ENCODE peak calls at places on chromosomes 11 and 22, in eight cellular contexts. C is NCI-H1105 treated with DMSO at 0.1 percent for 48 hours; B is stimulated activated CD4-positive, alpha-beta T cell treated with anti-CD3 and anti-CD28 coated beads, Interleukin-4, amount 100 ng/mL, for 24 hours; O is Peyer's patch; G is MG63; I is IMR-90; Q is NCI-H510A treated with DMSO at 0.1 percent for 48 hours; S is stromal cell of bone marrow. E is an unnamed sample.
A peak's percentile ranks its signal among the peaks of the same experiment; 100 is the strongest.

GRCh38 chr11:116126540-116126939 is 622.3 kb upstream of the CADM1 start:
- DNase-seq in C (no peak), B (no peak), O (no peak), G (no peak), I (no peak), Q (no peak), S (no peak), E (no peak)

GRCh38 chr11:125593113-125593761 is 585 bp downstream of the STT3A start:
- DNase-seq in C (peak; percentile 57), B (no peak), O (no peak), G (peak; percentile 42), I (peak; percentile 46), Q (peak; percentile 28), S (no peak), E (no peak)

GRCh38 chr11:115411114-115411513 is 93.1 kb downstream of the CADM1 start:
- DNase-seq in C (no peak), B (no peak), O (no peak), G (no peak), I (no peak), Q (no peak), S (no peak), E (no peak)

GRCh38 chr22:36017661-36018091 is 10.9 kb downstream of the RBFOX2 start:
- DNase-seq in C (peak; percentile 71), B (no peak), O (no peak), G (no peak), I (no peak), Q (peak; percentile 51), S (no peak), E (no peak)

GRCh38 chr11:31987118-31988005 is 103.5 kb upstream of the RCN1 start:
- DNase-seq in C (no peak), B (no peak), O (no peak), G (no peak), I (no peak), Q (no peak), S (no peak), E (no peak)

GRCh38 chr22:19644314-19645223 is 69.7 kb upstream of the SEPTIN5 start:
- DNase-seq in C (no peak), B (no peak), O (no peak), G (no peak), I (no peak), Q (no peak), S (no peak), E (no peak)

GRCh38 chr11:8267831-8268529 is 4.3 kb upstream of the LMO1 start:
- DNase-seq in C (peak; percentile 44), B (peak; percentile 8), O (peak; percentile 53), G (peak; percentile 22), I (no peak), Q (peak; percentile 16), S (no peak), E (peak; percentile 41)

GRCh38 chr11:4025248-4025956 is 69.2 kb upstream of the RRM1 start:
- DNase-seq in C (peak; percentile 60), B (no peak), O (no peak), G (no peak), I (peak; percentile 25), Q (no peak), S (peak; percentile 46), E (no peak)

GRCh38 chr11:128527046-128527445 is 60.3 kb downstream of the ETS1 start:
- DNase-seq in C (no peak), B (no peak), O (no peak), G (no peak), I (no peak), Q (no peak), S (no peak), E (no peak)

GRCh38 chr11:69125861-69126260 is 29.9 kb upstream of the SMIM38 start:
- DNase-seq in C (no peak), B (no peak), O (peak; percentile 19), G (no peak), I (no peak), Q (no peak), S (no peak), E (no peak)

GRCh38 chr11:82523141-82523540 is 210.5 kb downstream of the FAM181B start:
- DNase-seq in C (peak; percentile 21), B (no peak), O (no peak), G (no peak), I (no peak), Q (no peak), S (no peak), E (no peak)

GRCh38 chr22:45638834-45639746 is 32.5 kb upstream of the ATXN10 start:
- DNase-seq in C (no peak), B (no peak), O (peak; percentile 60), G (peak; percentile 83), I (no peak), Q (peak; percentile 68), S (peak; percentile 31), E (peak; percentile 65)

GRCh38 chr11:79094601-79095000 is 346.2 kb downstream of the TENM4 start:
- DNase-seq in C (no peak), B (no peak), O (no peak), G (no peak), I (no peak), Q (no peak), S (no peak), E (no peak)

GRCh38 chr11:126949066-126949945 is 51.3 kb downstream of the KIRREL3 start:
- DNase-seq in C (no peak), B (no peak), O (no peak), G (peak; percentile 23), I (peak; percentile 93), Q (no peak), S (peak; percentile 35), E (no peak)

GRCh38 chr11:6433998-6434650 is 6.7 kb downstream of the HPX start:
- DNase-seq in C (no peak), B (no peak), O (no peak), G (no peak), I (no peak), Q (no peak), S (no peak), E (no peak)

E was measured in left ventricle myocardium superior.